ENCODE peak calls at places on chromosome 19, in eight cellular contexts. T, H, N, F, V, U, Q and W are unnamed samples.

GRCh38 chr19:5436948-5437306 is 18.3 kb upstream of the ZNRF4 start:
- DNase-seq in T (no peak), H (no peak), N (no peak), F (no peak), V (no peak), U (no peak), Q (no peak), W (no peak)

GRCh38 chr19:33274663-33275558 is 27.4 kb downstream of the CEBPA start:
- DNase-seq in T (no peak), H (no peak), N (no peak), F (no peak), V (no peak), U (no peak), Q (no peak), W (no peak)

GRCh38 chr19:6593651-6594416 is 2.9 kb upstream of the CD70 start:
- DNase-seq in T (no peak), H (no peak), N (no peak), F (peak; percentile 62), V (no peak), U (no peak), Q (no peak), W (no peak)

GRCh38 chr19:31340059-31341025 is 8.9 kb downstream of the TSHZ3 start:
- DNase-seq in T (peak; percentile 35), H (no peak), N (peak; percentile 36), F (no peak), V (no peak), U (no peak), Q (peak; percentile 34), W (peak; percentile 59)

GRCh38 chr19:45321848-45322247 is 827 bp downstream of the CKM start:
- DNase-seq in T (no peak), H (no peak), N (no peak), F (no peak), V (no peak), U (no peak), Q (no peak), W (no peak)

GRCh38 chr19:45677351-45678230 is 9.6 kb downstream of the GIPR start:
- DNase-seq in T (peak; percentile 96), H (no peak), N (peak; percentile 97), F (peak; percentile 61), V (peak; percentile 94), U (peak; percentile 94), Q (no peak), W (no peak)

GRCh38 chr19:24054044-24054935 is 32.7 kb upstream of the ZNF254 start:
- DNase-seq in T (peak; percentile 68), H (no peak), N (peak; percentile 54), F (peak; percentile 94), V (no peak), U (no peak), Q (peak; percentile 57), W (peak; percentile 67)

GRCh38 chr19:8240274-8241229 is 31.4 kb downstream of the CERS4 start:
- DNase-seq in T (peak; percentile 97), H (no peak), N (peak; percentile 94), F (peak; percentile 89), V (peak; percentile 80), U (peak; percentile 91), Q (peak; percentile 65), W (peak; percentile 64)

GRCh38 chr19:11434703-11435056 is 241 bp downstream of the ODAD3 start:
- DNase-seq in T (no peak), H (no peak), N (no peak), F (no peak), V (no peak), U (no peak), Q (no peak), W (no peak)

GRCh38 chr19:33502991-33503790 is 18.4 kb downstream of the PEPD start:
- DNase-seq in T (no peak), H (no peak), N (no peak), F (no peak), V (peak; percentile 6), U (no peak), Q (no peak), W (no peak)

GRCh38 chr19:16094360-16095070 is 17.2 kb upstream of the RAB8A start:
- DNase-seq in T (peak; percentile 67), H (no peak), N (no peak), F (peak; percentile 48), V (no peak), U (no peak), Q (no peak), W (no peak)

GRCh38 chr19:51123381-51124186 is 1.1 kb upstream of the SIGLEC9 start:
- DNase-seq in T (peak; percentile 26), H (no peak), N (no peak), F (no peak), V (no peak), U (peak; percentile 59), Q (no peak), W (no peak)

GRCh38 chr19:39518458-39518857 is 3.5 kb downstream of the SELENOV start:
- DNase-seq in T (no peak), H (no peak), N (no peak), F (no peak), V (no peak), U (no peak), Q (no peak), W (no peak)

GRCh38 chr19:56476671-56477428 is at the start of gene ZNF667:
- DNase-seq in T (peak; percentile 38), H (no peak), N (peak; percentile 43), F (peak; percentile 61), V (peak; percentile 22), U (no peak), Q (peak; percentile 3), W (no peak)

GRCh38 chr19:3314962-3315675 is 51.3 kb upstream of the NFIC start:
- DNase-seq in T (no peak), H (no peak), N (no peak), F (no peak), V (no peak), U (no peak), Q (no peak), W (no peak)

GRCh38 chr19:3309724-3310123 is 56.7 kb upstream of the NFIC start:
- DNase-seq in T (no peak), H (no peak), N (no peak), F (no peak), V (no peak), U (no peak), Q (no peak), W (no peak)

GRCh38 chr19:3310280-3310679 is 56.1 kb upstream of the NFIC start:
- DNase-seq in T (no peak), H (no peak), N (no peak), F (no peak), V (no peak), U (no peak), Q (no peak), W (no peak)

GRCh38 chr19:3313199-3313575 is 53.2 kb upstream of the NFIC start:
- DNase-seq in T (no peak), H (no peak), N (no peak), F (no peak), V (no peak), U (no peak), Q (no peak), W (no peak)

DNA sequence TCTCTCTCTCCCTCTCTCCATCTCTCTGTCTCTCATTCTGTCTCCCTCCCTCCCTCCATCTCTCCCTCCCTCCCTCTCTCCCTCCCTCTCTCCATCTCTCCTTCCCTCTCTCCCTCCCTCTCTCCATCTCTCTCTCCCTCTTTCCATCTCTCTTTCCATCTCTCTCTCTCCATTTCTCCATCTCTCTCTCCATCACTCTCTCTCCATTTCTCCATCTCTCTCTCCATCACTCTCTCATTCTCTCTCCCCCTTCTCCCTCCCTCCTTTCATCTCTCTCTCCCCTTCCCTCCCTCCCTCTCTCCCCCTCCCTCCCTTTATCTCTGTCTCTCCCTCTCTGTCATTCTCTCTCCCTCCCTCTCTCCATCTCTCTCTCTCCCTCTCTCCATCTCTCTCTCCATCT is 55.7 kb upstream of the NFIC start:
- DNase-seq in T (no peak), H (no peak), N (no peak), F (no peak), V (no peak), U (no peak), Q (no peak), W (no peak)
- TF ChIP-seq CTCF in T (no peak), H (no peak), N (no peak), F (no peak), V (no peak), U (no peak), Q (no peak), W (no peak)

GRCh38 chr19:12787458-12787857 is 3.8 kb upstream of the JUNB start:
- DNase-seq in T (no peak), H (no peak), N (no peak), F (no peak), V (no peak), U (no peak), Q (no peak), W (no peak)
- H3K4me3 ChIP-seq in T (no peak overlapping the region), H (no peak overlapping the region), N (no peak overlapping the region), F (no peak overlapping the region), V (no peak overlapping the region), U (no peak overlapping the region), Q (no peak overlapping the region), W (no peak overlapping the region)

GRCh38 chr19:52286256-52286655 is 10.7 kb upstream of the ZNF480 start:
- DNase-seq in T (no peak), H (no peak), N (no peak), F (no peak), V (no peak), U (no peak), Q (no peak), W (no peak)
- TF ChIP-seq CTCF in T (no peak), H (no peak), N (no peak), F (no peak), V (no peak), U (no peak), Q (no peak), W (no peak)

GRCh38 chr19:18206018-18206417 is 2.2 kb upstream of the RAB3A start:
- DNase-seq in T (no peak), H (no peak), N (peak; percentile 2), F (no peak), V (no peak), U (no peak), Q (no peak), W (no peak)
- H3K4me3 ChIP-seq in T (no peak overlapping the region), H (no peak overlapping the region), N (no peak overlapping the region), F (no peak overlapping the region), V (no peak overlapping the region), U (no peak overlapping the region), Q (peak overlapping the region; percentile 71), W (no peak overlapping the region)

GRCh38 chr19:17751103-17751911 is at the start of gene FCHO1:
- DNase-seq in T (no peak), H (no peak), N (no peak), F (no peak), V (peak; percentile 72), U (no peak), Q (no peak), W (no peak)

GRCh38 chr19:17751912-17752273 is 616 bp downstream of the FCHO1 start:
- DNase-seq in T (no peak), H (no peak), N (no peak), F (no peak), V (no peak), U (no peak), Q (no peak), W (no peak)

GRCh38 chr19:17749912-17750317 is 1.4 kb upstream of the FCHO1 start:
- DNase-seq in T (peak; percentile 22), H (no peak), N (no peak), F (peak; percentile 32), V (no peak), U (no peak), Q (no peak), W (no peak)

GRCh38 chr19:17747205-17748098 is 3.8 kb upstream of the FCHO1 start:
- DNase-seq in T (peak; percentile 94), H (no peak), N (peak; percentile 96), F (peak; percentile 94), V (peak; percentile 92), U (peak; percentile 92), Q (peak; percentile 21), W (peak; percentile 29)

GRCh38 chr19:17748884-17749638 is 2.2 kb upstream of the FCHO1 start:
- DNase-seq in T (no peak), H (no peak), N (no peak), F (no peak), V (no peak), U (no peak), Q (no peak), W (no peak)
- TF ChIP-seq CTCF in T (no peak), H (no peak), N (no peak), F (no peak), V (no peak), U (no peak), Q (no peak), W (no peak)